ENCODE peak calls at places on chromosomes 2 and 18, in six cellular contexts. B is astrocyte of the cerebellum, G is midbrain, Z is hippocampal formation, L is AG08395, A is T-helper 9 cell. K is an unnamed sample.

GRCh38 chr2:120434909-120435308 is 89.0 kb downstream of the INHBB start:
- DNase-seq in B (no peak), G (no peak), Z (no peak), L (no peak), A (no peak), K (no peak)

GRCh38 chr18:3872651-3873050 is 422.7 kb downstream of the TGIF1 start:
- DNase-seq in B (no peak), G (no peak), Z (no peak), L (no peak), A (no peak), K (no peak)

GRCh38 chr18:45755936-45756335 is 32.0 kb downstream of the SLC14A1 start:
- DNase-seq in B (peak; percentile 91), G (no peak), Z (no peak), L (peak; percentile 20), A (no peak), K (no peak)

GRCh38 chr2:205772983-205773382 is 90.7 kb downstream of the NRP2 start:
- DNase-seq in B (no peak), G (no peak), Z (no peak), L (no peak), A (no peak), K (no peak)

GRCh38 chr2:161771148-161771547 is 146.9 kb downstream of the SLC4A10 start:
- DNase-seq in B (no peak), G (no peak), Z (no peak), L (no peak), A (no peak), K (no peak)

GRCh38 chr18:24227976-24228660 is 89.3 kb downstream of the CABYR start:
- DNase-seq in B (peak; percentile 68), G (no peak), Z (no peak), L (peak; percentile 51), A (no peak), K (no peak)

GRCh38 chr18:38025433-38026038 is 459.9 kb upstream of the CELF4 start:
- DNase-seq in B (peak; percentile 18), G (no peak), Z (no peak), L (peak; percentile 5), A (no peak), K (no peak)

GRCh38 chr2:70995227-70995729 is 605 bp upstream of the TEX261 start:
- DNase-seq in B (peak; percentile 19), G (no peak), Z (no peak), L (peak; percentile 30), A (peak; percentile 41), K (no peak)

GRCh38 chr2:241641631-241642030 is 4.1 kb downstream of the ATG4B start:
- DNase-seq in B (no peak), G (no peak), Z (no peak), L (no peak), A (no peak), K (no peak)

GRCh38 chr2:156157670-156158069 is 174.9 kb downstream of the NR4A2 start:
- DNase-seq in B (no peak), G (no peak), Z (no peak), L (no peak), A (no peak), K (no peak)

GRCh38 chr2:15675456-15676195 is 84.0 kb downstream of the DDX1 start:
- DNase-seq in B (no peak), G (no peak), Z (no peak), L (peak; percentile 27), A (no peak), K (no peak)

GRCh38 chr18:65409266-65409665 is 341.5 kb upstream of the CDH7 start:
- DNase-seq in B (no peak), G (no peak), Z (no peak), L (no peak), A (no peak), K (no peak)

GRCh38 chr18:51765712-51766360 is 568.4 kb upstream of the MEX3C start:
- DNase-seq in B (no peak), G (no peak), Z (no peak), L (no peak), A (no peak), K (no peak)

GRCh38 chr2:113124181-113124961 is 3.0 kb upstream of the IL1RN start:
- DNase-seq in B (peak; percentile 23), G (no peak), Z (no peak), L (peak; percentile 59), A (no peak), K (no peak)

GRCh38 chr2:160752475-160753330 is 259.1 kb upstream of the RBMS1 start:
- DNase-seq in B (no peak), G (no peak), Z (no peak), L (no peak), A (no peak), K (no peak)

GRCh38 chr2:179410552-179411356 is 146.1 kb upstream of the SESTD1 start:
- DNase-seq in B (peak; percentile 48), G (peak; percentile 76), Z (peak; percentile 51), L (peak; percentile 68), A (no peak), K (no peak)

GRCh38 chr2:48749820-48750739 is 5.4 kb downstream of the LHCGR start:
- DNase-seq in B (no peak), G (no peak), Z (no peak), L (no peak), A (no peak), K (no peak)

GRCh38 chr2:190344275-190344827 is 962 bp downstream of the INPP1 start:
- DNase-seq in B (no peak), G (peak; percentile 79), Z (peak; percentile 74), L (no peak), A (no peak), K (peak; percentile 38)

GRCh38 chr18:36648803-36649202 is 180.0 kb downstream of the TPGS2 start:
- DNase-seq in B (no peak), G (no peak), Z (no peak), L (no peak), A (no peak), K (no peak)

GRCh38 chr18:41391616-41392610 is 563.1 kb upstream of the PIK3C3 start:
- DNase-seq in B (peak; percentile 55), G (peak; percentile 68), Z (peak; percentile 49), L (peak; percentile 59), A (no peak), K (no peak)

K was measured in tibial nerve.